ENCODE peak calls at places on chromosomes 1 and 21, in four cellular contexts. One of them, this sample, is unnamed.
A peak's percentile ranks its signal among the peaks of the same experiment; 100 is the strongest.

GRCh38 chr1:185314416-185314815 is 2.6 kb downstream of the IVNS1ABP start:
- DNase-seq in brain microvascular endothelial cell: no peak
- DNase-seq in psoas muscle: no peak
- DNase-seq in endothelial cell: no peak
- DNase-seq in this sample: no peak

GRCh38 chr1:16420719-16421118 is 16.5 kb downstream of the SPATA21 start:
- DNase-seq in psoas muscle: no peak
- DNase-seq in brain microvascular endothelial cell: no peak
- DNase-seq in endothelial cell: no peak
- DNase-seq in this sample: no peak

GRCh38 chr1:246004281-246004680 is 502.8 kb downstream of the SMYD3 start:
- DNase-seq in psoas muscle: no peak
- DNase-seq in brain microvascular endothelial cell: no peak
- DNase-seq in endothelial cell: no peak
- DNase-seq in this sample: no peak

GRCh38 chr1:230120949-230121381 is 53.9 kb downstream of the GALNT2 start:
- DNase-seq in brain microvascular endothelial cell: no peak
- DNase-seq in psoas muscle: no peak
- DNase-seq in endothelial cell: peak; percentile 50
- DNase-seq in this sample: peak; percentile 47

GRCh38 chr1:62849031-62849430 is 65.1 kb downstream of the ATG4C start:
- DNase-seq in psoas muscle: no peak
- DNase-seq in brain microvascular endothelial cell: no peak
- DNase-seq in endothelial cell: no peak
- DNase-seq in this sample: no peak

GRCh38 chr1:23772049-23772853 is 6.0 kb upstream of the PITHD1 start:
- DNase-seq in psoas muscle: peak; percentile 86
- DNase-seq in endothelial cell: peak; percentile 91
- DNase-seq in brain microvascular endothelial cell: peak; percentile 88
- DNase-seq in this sample: peak; percentile 92

GRCh38 chr1:173476664-173477285 is 360 bp upstream of the PRDX6 start:
- DNase-seq in endothelial cell: peak; percentile 83
- DNase-seq in brain microvascular endothelial cell: peak; percentile 76
- DNase-seq in psoas muscle: peak; percentile 95
- DNase-seq in this sample: peak; percentile 87

GRCh38 chr1:208159542-208160258 is 84.5 kb downstream of the PLXNA2 start:
- DNase-seq in psoas muscle: peak; percentile 72
- DNase-seq in endothelial cell: no peak
- DNase-seq in brain microvascular endothelial cell: peak; percentile 79
- DNase-seq in this sample: peak; percentile 68

GRCh38 chr21:19508442-19508841 is 1104.9 kb upstream of the TMPRSS15 start:
- DNase-seq in endothelial cell: no peak
- DNase-seq in psoas muscle: no peak
- DNase-seq in brain microvascular endothelial cell: no peak
- DNase-seq in this sample: no peak

GRCh38 chr1:90133133-90133532 is 138.2 kb downstream of the ZNF326 start:
- DNase-seq in endothelial cell: peak; percentile 37
- DNase-seq in psoas muscle: no peak
- DNase-seq in brain microvascular endothelial cell: peak; percentile 11
- DNase-seq in this sample: peak; percentile 25

GRCh38 chr1:63322248-63322943 is at the start of gene FOXD3:
- DNase-seq in psoas muscle: peak; percentile 47
- DNase-seq in endothelial cell: peak; percentile 55
- DNase-seq in brain microvascular endothelial cell: no peak
- DNase-seq in this sample: peak; percentile 76

GRCh38 chr1:200363200-200363933 is 46.5 kb downstream of the ZNF281 start:
- DNase-seq in endothelial cell: no peak
- DNase-seq in psoas muscle: no peak
- DNase-seq in brain microvascular endothelial cell: no peak
- DNase-seq in this sample: no peak

GRCh38 chr21:15809818-15810217 is 80.0 kb downstream of the USP25 start:
- DNase-seq in brain microvascular endothelial cell: peak; percentile 36
- DNase-seq in endothelial cell: no peak
- DNase-seq in psoas muscle: peak; percentile 16
- DNase-seq in this sample: no peak

GRCh38 chr1:180627411-180627810 is 4.4 kb upstream of the XPR1 start:
- DNase-seq in psoas muscle: no peak
- DNase-seq in endothelial cell: no peak
- DNase-seq in brain microvascular endothelial cell: no peak
- DNase-seq in this sample: no peak

GRCh38 chr1:31689821-31690220 is 14.0 kb downstream of the COL16A1 start:
- DNase-seq in psoas muscle: no peak
- DNase-seq in brain microvascular endothelial cell: peak; percentile 91
- DNase-seq in endothelial cell: no peak
- DNase-seq in this sample: no peak

GRCh38 chr1:1426496-1426960 is 5.5 kb upstream of the ANKRD65 start:
- DNase-seq in psoas muscle: no peak
- DNase-seq in endothelial cell: no peak
- DNase-seq in brain microvascular endothelial cell: no peak
- DNase-seq in this sample: no peak

GRCh38 chr1:78157162-78157561 is 111.4 kb downstream of the GIPC2 start:
- DNase-seq in psoas muscle: no peak
- DNase-seq in endothelial cell: no peak
- DNase-seq in brain microvascular endothelial cell: peak; percentile 29
- DNase-seq in this sample: no peak

GRCh38 chr1:28891256-28891655 is 23.1 kb upstream of the EPB41 start:
- DNase-seq in brain microvascular endothelial cell: no peak
- DNase-seq in endothelial cell: no peak
- DNase-seq in psoas muscle: no peak
- DNase-seq in this sample: no peak

GRCh38 chr1:158506369-158506987 is 34.5 kb downstream of the OR10R2 start:
- DNase-seq in brain microvascular endothelial cell: peak; percentile 21
- DNase-seq in endothelial cell: peak; percentile 74
- DNase-seq in psoas muscle: no peak
- DNase-seq in this sample: peak; percentile 57

GRCh38 chr1:14941865-14942264 is 211.7 kb upstream of the TMEM51 start:
- DNase-seq in brain microvascular endothelial cell: no peak
- DNase-seq in endothelial cell: no peak
- DNase-seq in psoas muscle: no peak
- DNase-seq in this sample: no peak

GRCh38 chr1:88851303-88852063 is 39.9 kb downstream of the GTF2B start:
- DNase-seq in brain microvascular endothelial cell: no peak
- DNase-seq in psoas muscle: no peak
- DNase-seq in endothelial cell: no peak
- DNase-seq in this sample: no peak

GRCh38 chr1:21814241-21814918 is 2.3 kb downstream of the LDLRAD2 start:
- DNase-seq in psoas muscle: no peak
- DNase-seq in brain microvascular endothelial cell: no peak
- DNase-seq in endothelial cell: peak; percentile 72
- DNase-seq in this sample: peak; percentile 76

GRCh38 chr1:11784993-11785769 is 20.6 kb downstream of the MTHFR start:
- DNase-seq in psoas muscle: peak; percentile 78
- DNase-seq in endothelial cell: peak; percentile 72
- DNase-seq in brain microvascular endothelial cell: no peak
- DNase-seq in this sample: peak; percentile 78

GRCh38 chr21:35628331-35628730 is 432.0 kb downstream of the SETD4 start:
- DNase-seq in brain microvascular endothelial cell: no peak
- DNase-seq in endothelial cell: no peak
- DNase-seq in psoas muscle: no peak
- DNase-seq in this sample: no peak

GRCh38 chr1:81803423-81804103 is 2.8 kb downstream of the ADGRL2 start:
- DNase-seq in endothelial cell: peak; percentile 6
- DNase-seq in psoas muscle: no peak
- DNase-seq in brain microvascular endothelial cell: peak; percentile 14
- DNase-seq in this sample: peak; percentile 25

GRCh38 chr1:212166296-212167039 is 118.7 kb upstream of the PPP2R5A start:
- DNase-seq in endothelial cell: no peak
- DNase-seq in brain microvascular endothelial cell: no peak
- DNase-seq in psoas muscle: no peak
- DNase-seq in this sample: no peak

GRCh38 chr1:65278344-65279091 is 30.8 kb upstream of the DNAJC6 start:
- DNase-seq in endothelial cell: peak; percentile 46
- DNase-seq in psoas muscle: no peak
- DNase-seq in brain microvascular endothelial cell: no peak
- DNase-seq in this sample: peak; percentile 12

GRCh38 chr1:113660053-113660452 is 99.2 kb downstream of the PHTF1 start:
- DNase-seq in endothelial cell: no peak
- DNase-seq in brain microvascular endothelial cell: no peak
- DNase-seq in psoas muscle: no peak
- DNase-seq in this sample: no peak

GRCh38 chr21:44817506-44817880 is 369 bp downstream of the SUMO3 start:
- DNase-seq in psoas muscle: peak; percentile 91
- DNase-seq in brain microvascular endothelial cell: peak; percentile 62
- DNase-seq in endothelial cell: peak; percentile 89
- DNase-seq in this sample: peak; percentile 97

GRCh38 chr1:226737819-226738420 is 1.2 kb downstream of the ITPKB start:
- DNase-seq in brain microvascular endothelial cell: peak; percentile 22
- DNase-seq in psoas muscle: peak; percentile 48
- DNase-seq in endothelial cell: peak; percentile 45
- DNase-seq in this sample: peak; percentile 50

GRCh38 chr21:36163780-36164426 is 7.3 kb downstream of the DOP1B start:
- DNase-seq in brain microvascular endothelial cell: no peak
- DNase-seq in endothelial cell: no peak
- DNase-seq in psoas muscle: no peak
- DNase-seq in this sample: peak; percentile 28

GRCh38 chr1:95370671-95370992 is 136.6 kb downstream of the RWDD3 start:
- DNase-seq in psoas muscle: no peak
- DNase-seq in endothelial cell: no peak
- DNase-seq in brain microvascular endothelial cell: no peak
- DNase-seq in this sample: no peak

GRCh38 chr21:41745971-41746743 is 20.7 kb downstream of the RIPK4 start:
- DNase-seq in brain microvascular endothelial cell: no peak
- DNase-seq in psoas muscle: no peak
- DNase-seq in endothelial cell: no peak
- DNase-seq in this sample: no peak

GRCh38 chr1:12376236-12377064 is 146.6 kb downstream of the VPS13D start:
- DNase-seq in endothelial cell: no peak
- DNase-seq in psoas muscle: no peak
- DNase-seq in brain microvascular endothelial cell: no peak
- DNase-seq in this sample: no peak

GRCh38 chr1:225450491-225451191 is 22.8 kb upstream of the LBR start:
- DNase-seq in brain microvascular endothelial cell: no peak
- DNase-seq in psoas muscle: no peak
- DNase-seq in endothelial cell: no peak
- DNase-seq in this sample: no peak

GRCh38 chr1:225449774-225450173 is 21.9 kb upstream of the LBR start:
- DNase-seq in psoas muscle: no peak
- DNase-seq in brain microvascular endothelial cell: no peak
- DNase-seq in endothelial cell: no peak
- DNase-seq in this sample: no peak

GRCh38 chr1:225451340-225451739 is 23.5 kb upstream of the LBR start:
- DNase-seq in psoas muscle: no peak
- DNase-seq in brain microvascular endothelial cell: no peak
- DNase-seq in endothelial cell: no peak
- DNase-seq in this sample: no peak

GRCh38 chr1:225454067-225454618 is 26.3 kb upstream of the LBR start:
- DNase-seq in brain microvascular endothelial cell: no peak
- DNase-seq in endothelial cell: no peak
- DNase-seq in psoas muscle: no peak
- DNase-seq in this sample: no peak

GRCh38 chr1:225451840-225452515 is 24.1 kb upstream of the LBR start:
- DNase-seq in brain microvascular endothelial cell: no peak
- DNase-seq in psoas muscle: no peak
- DNase-seq in endothelial cell: no peak
- DNase-seq in this sample: no peak
- TF ChIP-seq CTCF in brain microvascular endothelial cell: no peak
- TF ChIP-seq CTCF in psoas muscle: no peak
- TF ChIP-seq CTCF in endothelial cell: no peak
- TF ChIP-seq CTCF in this sample: no peak

GRCh38 chr1:70156529-70157120 is 48.8 kb downstream of the LRRC40 start:
- DNase-seq in psoas muscle: no peak
- DNase-seq in brain microvascular endothelial cell: peak; percentile 58
- DNase-seq in endothelial cell: no peak
- DNase-seq in this sample: no peak
- TF ChIP-seq CTCF in psoas muscle: no peak
- TF ChIP-seq CTCF in brain microvascular endothelial cell: no peak
- TF ChIP-seq CTCF in endothelial cell: no peak
- TF ChIP-seq CTCF in this sample: no peak

GRCh38 chr1:47333922-47334764 is 553 bp downstream of the CMPK1 start:
- DNase-seq in psoas muscle: peak; percentile 86
- DNase-seq in endothelial cell: peak; percentile 83
- DNase-seq in brain microvascular endothelial cell: peak; percentile 53
- DNase-seq in this sample: peak; percentile 77
- TF ChIP-seq CTCF in psoas muscle: peak; percentile 5
- TF ChIP-seq CTCF in endothelial cell: no peak
- TF ChIP-seq CTCF in brain microvascular endothelial cell: peak; percentile 38
- TF ChIP-seq CTCF in this sample: no peak

DNA sequence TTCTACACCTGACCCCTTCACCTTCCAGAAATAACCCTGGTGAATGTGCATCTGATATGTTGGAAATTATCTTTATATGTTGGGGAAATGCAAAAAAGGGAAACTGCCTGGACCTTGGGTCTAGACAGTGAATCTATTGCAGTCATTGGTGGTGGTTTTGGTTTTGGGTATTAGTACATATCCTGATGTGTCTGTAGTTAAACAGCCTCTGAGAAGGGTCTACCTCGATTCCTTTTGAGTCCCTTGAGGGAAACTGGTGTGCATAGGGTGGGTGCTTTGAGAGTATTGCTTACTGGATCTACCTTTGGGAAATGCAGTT is 127.3 kb upstream of the KIAA0040 start:
- DNase-seq in psoas muscle: no peak
- DNase-seq in brain microvascular endothelial cell: no peak
- DNase-seq in endothelial cell: no peak
- DNase-seq in this sample: no peak
- TF ChIP-seq CTCF in psoas muscle: no peak
- TF ChIP-seq CTCF in brain microvascular endothelial cell: no peak
- TF ChIP-seq CTCF in endothelial cell: peak; percentile 33
- TF ChIP-seq CTCF in this sample: no peak

DNA sequence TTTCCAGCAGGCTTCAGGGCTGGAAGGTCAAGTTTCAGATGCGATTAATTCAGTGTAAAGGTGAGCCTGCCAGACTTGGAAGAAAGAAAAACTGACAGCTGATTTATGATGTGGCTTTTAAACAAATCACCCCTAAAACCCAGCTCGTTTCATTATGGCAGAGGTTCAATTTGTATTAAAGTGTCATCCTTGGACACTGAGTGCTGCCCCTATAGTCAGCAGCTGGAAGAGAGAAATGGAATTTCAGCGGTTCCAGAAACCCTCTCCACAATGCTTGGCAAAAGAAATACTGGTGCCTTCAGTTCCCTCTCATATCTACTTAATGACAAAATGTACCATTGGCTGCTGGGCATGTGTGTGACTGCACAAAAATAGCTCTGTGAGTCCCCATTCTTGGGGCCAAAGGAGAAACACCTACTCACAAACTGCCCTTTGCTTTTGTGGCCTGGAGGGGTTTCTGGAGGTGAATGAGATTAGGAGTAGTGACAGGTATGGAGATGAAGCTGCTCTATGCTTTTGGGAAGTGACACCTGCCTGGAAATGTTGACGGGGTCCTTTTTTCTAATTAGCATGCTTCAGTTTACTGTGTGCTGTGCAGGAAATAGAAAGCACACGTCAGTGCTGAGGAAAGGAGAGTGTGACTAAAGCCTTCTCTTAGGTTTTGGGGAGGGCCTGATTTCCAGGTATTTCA is 95.1 kb upstream of the TSPAN2 start:
- DNase-seq in brain microvascular endothelial cell: no peak
- DNase-seq in endothelial cell: no peak
- DNase-seq in psoas muscle: no peak
- DNase-seq in this sample: no peak
- TF ChIP-seq CTCF in brain microvascular endothelial cell: peak; percentile 16
- TF ChIP-seq CTCF in endothelial cell: no peak
- TF ChIP-seq CTCF in psoas muscle: peak; percentile 7
- TF ChIP-seq CTCF in this sample: no peak